ENCODE peak calls at places on chromosomes 12 and 14, in five cellular contexts. C is iPS DF 6.9, M is heart left ventricle, R is cardiac muscle cell, W is hepatocyte. H is an unnamed sample.

GRCh38 chr14:25095784-25096390 is 45.9 kb upstream of the STXBP6 start:
- DNase-seq in C (no peak), M (no peak), R (no peak), W (no peak), H (no peak)

GRCh38 chr12:77324763-77325468 is 259.5 kb upstream of the E2F7 start:
- DNase-seq in C (peak; percentile 66), M (peak; percentile 86), R (peak; percentile 89), W (peak; percentile 90), H (peak; percentile 96)

GRCh38 chr12:126389215-126389841 is 1324.1 kb downstream of the AACS start:
- DNase-seq in C (no peak), M (no peak), R (no peak), W (peak; percentile 13), H (no peak)

GRCh38 chr12:57836442-57837375 is 9.8 kb downstream of the CTDSP2 start:
- DNase-seq in C (no peak), M (peak; percentile 88), R (peak; percentile 66), W (peak; percentile 71), H (peak; percentile 78)

GRCh38 chr12:50088577-50089335 is 3.6 kb downstream of the SMARCD1 start:
- DNase-seq in C (no peak), M (no peak), R (peak; percentile 78), W (peak; percentile 85), H (peak; percentile 87)

GRCh38 chr12:89092297-89092696 is 260.0 kb downstream of the DUSP6 start:
- DNase-seq in C (no peak), M (no peak), R (no peak), W (no peak), H (no peak)

GRCh38 chr12:16030729-16031128 is 119.6 kb downstream of the DERA start:
- DNase-seq in C (no peak), M (no peak), R (no peak), W (peak; percentile 48), H (no peak)

GRCh38 chr14:30999038-30999773 is 26.2 kb upstream of the AP4S1 start:
- DNase-seq in C (no peak), M (no peak), R (no peak), W (no peak), H (no peak)

GRCh38 chr12:131714759-131715158 is 3.9 kb downstream of the SFSWAP start:
- DNase-seq in C (no peak), M (no peak), R (no peak), W (no peak), H (no peak)

GRCh38 chr12:31234955-31235867 is 90.7 kb downstream of the SINHCAF start:
- DNase-seq in C (no peak), M (no peak), R (peak; percentile 55), W (peak; percentile 84), H (peak; percentile 91)

GRCh38 chr14:102317564-102318248 is 1.8 kb upstream of the ZNF839 start:
- DNase-seq in C (no peak), M (no peak), R (peak; percentile 50), W (peak; percentile 45), H (no peak)

GRCh38 chr12:64895541-64895940 is 71.1 kb downstream of the TBC1D30 start:
- DNase-seq in C (no peak), M (no peak), R (no peak), W (no peak), H (no peak)

GRCh38 chr12:106601031-106601430 is 18.2 kb downstream of the RFX4 start:
- DNase-seq in C (no peak), M (no peak), R (no peak), W (no peak), H (peak; percentile 88)

GRCh38 chr12:26246483-26247164 is 51.3 kb downstream of the SSPN start:
- DNase-seq in C (no peak), M (no peak), R (no peak), W (peak; percentile 76), H (no peak)

GRCh38 chr12:56545023-56545604 is 23.5 kb downstream of the RBMS2 start:
- DNase-seq in C (no peak), M (no peak), R (no peak), W (no peak), H (no peak)

GRCh38 chr12:93167841-93168492 is 209.8 kb upstream of the NUDT4 start:
- DNase-seq in C (no peak), M (peak; percentile 14), R (peak; percentile 55), W (peak; percentile 70), H (peak; percentile 80)

GRCh38 chr14:58280954-58281787 is 17.2 kb upstream of the ARID4A start:
- DNase-seq in C (no peak), M (no peak), R (no peak), W (peak; percentile 71), H (no peak)

GRCh38 chr12:52079576-52080402 is at the start of gene SMIM41:
- DNase-seq in C (no peak), M (no peak), R (no peak), W (no peak), H (no peak)

GRCh38 chr12:132046561-132046960 is 96.8 kb downstream of the EP400 start:
- DNase-seq in C (no peak), M (no peak), R (no peak), W (peak; percentile 66), H (no peak)

GRCh38 chr12:109016016-109016415 is 4.9 kb downstream of the SVOP start:
- DNase-seq in C (no peak), M (no peak), R (no peak), W (no peak), H (peak; percentile 18)
- H3K4me3 ChIP-seq in C (no peak overlapping the region), M (no peak overlapping the region), R (no peak overlapping the region), W (no peak overlapping the region), H (no peak overlapping the region)

DNA sequence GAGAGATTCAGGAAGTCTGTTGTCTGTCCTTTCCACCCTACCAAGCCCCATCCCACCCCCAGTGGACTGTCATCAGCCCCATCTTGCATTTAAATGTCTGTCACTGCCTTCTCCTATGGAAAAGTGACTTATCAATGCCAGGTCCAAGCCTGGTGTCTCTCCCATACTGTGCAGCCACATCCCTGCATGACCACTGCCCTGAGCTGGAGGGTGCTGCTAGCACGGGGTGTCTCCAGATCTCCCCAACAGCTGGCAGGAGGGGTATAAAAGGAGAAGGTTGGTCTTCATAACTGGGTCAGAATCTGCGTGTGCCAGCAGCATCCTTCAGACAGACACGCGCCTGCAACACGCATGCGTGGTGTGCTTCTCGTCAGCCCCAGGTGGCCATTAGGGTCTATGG is 154.4 kb upstream of the HIF1A start:
- DNase-seq in C (no peak), M (no peak), R (no peak), W (no peak), H (peak; percentile 20)
- H3K36me3 ChIP-seq in C (no peaks in the 10 kb centered on the region), M (no peaks in the 10 kb centered on the region), R (no peaks in the 10 kb centered on the region), W (no peaks in the 10 kb centered on the region), H (no peaks in the 10 kb centered on the region)

DNA sequence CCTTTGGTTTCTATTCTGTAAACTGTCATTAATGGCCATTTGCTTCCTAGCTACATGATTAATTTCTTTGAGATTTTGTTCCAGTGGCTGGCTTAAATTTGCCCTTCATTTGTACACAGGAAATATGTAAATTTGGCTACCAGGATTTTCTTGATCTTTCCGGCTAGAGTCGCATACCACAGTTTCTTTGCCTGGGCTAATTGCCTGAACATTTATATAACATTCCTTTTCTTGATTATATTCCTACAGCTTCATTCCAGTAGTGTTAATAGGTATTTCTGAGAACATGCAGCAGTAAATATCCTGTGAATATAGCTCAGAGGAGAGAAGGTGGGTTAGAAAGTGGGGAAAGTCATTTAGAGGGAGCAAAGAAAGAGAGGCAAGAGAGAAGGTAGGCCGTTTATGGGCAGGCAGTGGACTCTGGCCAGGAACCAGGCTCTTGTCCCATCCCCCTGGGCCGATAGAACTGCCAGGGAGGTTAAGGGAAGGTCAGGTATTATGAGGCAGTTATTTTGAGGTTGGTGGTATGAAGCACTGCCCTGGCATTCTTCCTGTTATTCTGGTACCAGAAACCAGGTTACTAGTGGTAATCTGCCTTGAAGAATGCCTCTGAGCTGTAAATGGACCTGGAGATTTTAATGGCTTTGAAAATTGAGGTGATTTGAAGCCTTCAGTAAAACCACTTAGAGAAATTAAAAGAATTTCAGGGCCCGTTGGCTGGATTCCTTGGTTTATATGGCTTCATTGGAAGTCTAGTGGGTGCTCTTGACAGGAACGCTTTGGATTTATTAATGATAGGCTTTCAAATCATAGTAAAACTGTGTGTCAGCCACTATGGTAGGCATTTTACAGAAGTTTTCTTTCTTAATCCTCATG is 4.4 kb downstream of the RNF10 start:
- DNase-seq in C (no peak), M (no peak), R (peak; percentile 71), W (peak; percentile 57), H (no peak)
- H3K27ac ChIP-seq in C (no peak overlapping the region), M (peak overlapping the region; percentile 95), R (peak overlapping the region; percentile 94), W (peak overlapping the region; percentile 62), H (no peak overlapping the region)

GRCh38 chr14:65210118-65210826 is 108.0 kb upstream of the MAX start:
- DNase-seq in C (no peak), M (no peak), R (no peak), W (no peak), H (no peak)

GRCh38 chr14:65213316-65213715 is 111.0 kb upstream of the MAX start:
- DNase-seq in C (no peak), M (no peak), R (no peak), W (no peak), H (no peak)

GRCh38 chr14:65210827-65211192 is 108.5 kb upstream of the MAX start:
- DNase-seq in C (no peak), M (no peak), R (no peak), W (no peak), H (no peak)

GRCh38 chr14:65208548-65208947 is 106.2 kb upstream of the MAX start:
- DNase-seq in C (no peak), M (no peak), R (no peak), W (no peak), H (no peak)

GRCh38 chr14:65211341-65211987 is 109.1 kb upstream of the MAX start:
- DNase-seq in C (no peak), M (no peak), R (no peak), W (peak; percentile 29), H (no peak)
- H3K4me3 ChIP-seq in C (no peak overlapping the region), M (no peak overlapping the region), R (no peak overlapping the region), W (no peak overlapping the region), H (no peak overlapping the region)

GRCh38 chr12:40049268-40049667 is 56.6 kb downstream of the SLC2A13 start:
- DNase-seq in C (no peak), M (no peak), R (no peak), W (no peak), H (no peak)
- H3K36me3 ChIP-seq in C (no peaks in the 10 kb centered on the region), M (no peaks in the 10 kb centered on the region), R (peaks cover 2% of the 10 kb centered on the region), W (no peaks in the 10 kb centered on the region), H (no peaks in the 10 kb centered on the region)

H was measured in endodermal cell.